ENCODE peak calls at places on chromosomes 2 and 18, in eight cellular contexts. T is heart right ventricle, L is H54, K is glutamatergic neuron, X is NCI-H774, I is NCI-H1105 treated with DMSO at 0.1 percent for 48 hours, Z is frontal cortex, N is left ventricle myocardium inferior. S is an unnamed sample.

GRCh38 chr18:12860530-12860929 is 23.5 kb downstream of the PTPN2 start:
- DNase-seq in Z (no peak), K (no peak), I (no peak), X (no peak), N (no peak), L (no peak), T (no peak), S (no peak)

GRCh38 chr18:25234740-25235345 is 117.1 kb downstream of the ZNF521 start:
- DNase-seq in X (no peak), K (no peak), L (no peak), N (no peak), I (no peak), Z (no peak), T (no peak), S (no peak)

GRCh38 chr2:132278267-132278666 is 116.5 kb upstream of the ANKRD30BL start:
- DNase-seq in Z (no peak), X (no peak), I (no peak), L (no peak), T (no peak), N (no peak), K (no peak), S (no peak)

GRCh38 chr2:197940346-197940745 is 136.0 kb downstream of the PLCL1 start:
- DNase-seq in Z (no peak), I (no peak), L (no peak), X (no peak), K (no peak), T (no peak), N (no peak), S (no peak)

GRCh38 chr2:139836769-139837168 is 1056.6 kb upstream of the NXPH2 start:
- DNase-seq in L (no peak), K (no peak), I (no peak), Z (no peak), X (no peak), T (no peak), N (no peak), S (no peak)

GRCh38 chr18:28284132-28284531 is 107.2 kb upstream of the CDH2 start:
- DNase-seq in T (no peak), N (no peak), L (no peak), K (no peak), X (no peak), I (no peak), Z (no peak), S (peak)

GRCh38 chr2:191927991-191928390 is 81.1 kb upstream of the CAVIN2 start:
- DNase-seq in K (no peak), T (no peak), I (peak), Z (no peak), X (peak), N (no peak), L (no peak), S (no peak)

GRCh38 chr2:153986488-153987229 is 114.9 kb downstream of the GALNT13 start:
- DNase-seq in X (no peak), N (no peak), K (no peak), T (no peak), I (no peak), L (no peak), Z (no peak), S (no peak)

GRCh38 chr2:207256476-207257207 is 90.9 kb upstream of the KLF7 start:
- DNase-seq in K (peak), I (no peak), T (no peak), X (no peak), Z (no peak), L (no peak), N (no peak), S (no peak)

S was measured in AG04450.